ENCODE peak calls at places on chromosome 9, in five cellular contexts. Z is RKO; A is H9; C is activated CD4-positive, alpha-beta T cell treated with anti-CD3 and anti-CD28 coated beads, Interleukin-2, amount 10 ng/mL, durations not matched to agents 24 days and 14 days; L is heart left ventricle. M is an unnamed sample.
A peak's percentile ranks its signal among the peaks of the same experiment; 100 is the strongest.

GRCh38 chr9:130728721-130729120 is 35.1 kb downstream of the EXOSC2 start:
- DNase-seq in L (no peak), C (no peak), A (no peak), Z (peak; percentile 81), M (no peak)

GRCh38 chr9:76803083-76803482 is 38.8 kb downstream of the PCA3 start:
- DNase-seq in L (no peak), C (no peak), Z (no peak), A (no peak), M (no peak)

GRCh38 chr9:129310666-129311350 is 132.7 kb upstream of the IER5L start:
- DNase-seq in C (no peak), L (no peak), A (no peak), Z (no peak), M (no peak)

GRCh38 chr9:127132921-127133647 is 10.6 kb upstream of the ANGPTL2 start:
- DNase-seq in L (no peak), Z (no peak), A (peak; percentile 50), C (no peak), M (no peak)

GRCh38 chr9:106864533-106865143 is 1.7 kb downstream of the ZNF462 start:
- DNase-seq in L (no peak), C (peak; percentile 47), A (no peak), Z (peak; percentile 82), M (no peak)

GRCh38 chr9:82180711-82181110 is 192.1 kb downstream of the SPATA31D1 start:
- DNase-seq in C (no peak), A (no peak), Z (no peak), L (no peak), M (no peak)

GRCh38 chr9:15400281-15400941 is 22.3 kb upstream of the SNAPC3 start:
- DNase-seq in C (no peak), Z (no peak), L (no peak), A (no peak), M (no peak)

GRCh38 chr9:79551999-79552398 is 19.8 kb upstream of the TLE4 start:
- DNase-seq in Z (no peak), C (no peak), A (no peak), L (no peak), M (no peak)

GRCh38 chr9:117564839-117565238 is 139.4 kb upstream of the TLR4 start:
- DNase-seq in L (no peak), C (no peak), A (no peak), Z (no peak), M (no peak)

GRCh38 chr9:120474579-120475243 is 105.3 kb downstream of the CDK5RAP2 start:
- DNase-seq in A (no peak), L (no peak), Z (no peak), C (no peak), M (no peak)

GRCh38 chr9:101738566-101739183 is at the start of gene GRIN3A:
- DNase-seq in C (no peak), A (peak; percentile 49), L (peak; percentile 61), Z (no peak), M (no peak)

GRCh38 chr9:81885586-81885985 is 42.6 kb upstream of the SPATA31D4 start:
- DNase-seq in L (no peak), A (no peak), C (no peak), Z (no peak), M (no peak)

GRCh38 chr9:109314011-109314531 is 6.8 kb downstream of the EPB41L4B start:
- DNase-seq in C (no peak), A (no peak), L (peak; percentile 31), Z (no peak), M (no peak)

GRCh38 chr9:104958756-104959155 is 30.8 kb upstream of the ABCA1 start:
- DNase-seq in L (no peak), Z (no peak), C (no peak), A (no peak), M (no peak)